ENCODE peak calls at places on chromosomes 11 and 22, in five cellular contexts. One of them, this sample, is unnamed.
A peak's percentile ranks its signal among the peaks of the same experiment; 100 is the strongest.

GRCh38 chr22:45478108-45478771 is 24.4 kb upstream of the FBLN1 start:
- DNase-seq in esophagus muscularis mucosa: no peak
- DNase-seq in H1: no peak
- DNase-seq in HepG2: peak; percentile 77
- DNase-seq in stomach: no peak
- DNase-seq in this sample: no peak

GRCh38 chr22:38751422-38752346 is 4.1 kb downstream of the SUN2 start:
- DNase-seq in esophagus muscularis mucosa: no peak
- DNase-seq in H1: no peak
- DNase-seq in HepG2: no peak
- DNase-seq in stomach: peak; percentile 63
- DNase-seq in this sample: no peak

GRCh38 chr22:37457093-37457893 is 28.9 kb downstream of the MFNG start:
- DNase-seq in esophagus muscularis mucosa: no peak
- DNase-seq in H1: peak; percentile 56
- DNase-seq in HepG2: peak; percentile 60
- DNase-seq in stomach: peak; percentile 89
- DNase-seq in this sample: no peak

GRCh38 chr11:70348608-70349007 is 49.7 kb upstream of the CTTN start:
- DNase-seq in esophagus muscularis mucosa: no peak
- DNase-seq in H1: no peak
- DNase-seq in HepG2: no peak
- DNase-seq in stomach: no peak
- DNase-seq in this sample: no peak

GRCh38 chr11:35324981-35325380 is 94.4 kb downstream of the SLC1A2 start:
- DNase-seq in esophagus muscularis mucosa: no peak
- DNase-seq in H1: no peak
- DNase-seq in HepG2: no peak
- DNase-seq in stomach: no peak
- DNase-seq in this sample: no peak

GRCh38 chr11:9138133-9138453 is 46.7 kb upstream of the SCUBE2 start:
- DNase-seq in esophagus muscularis mucosa: no peak
- DNase-seq in H1: no peak
- DNase-seq in HepG2: no peak
- DNase-seq in stomach: no peak
- DNase-seq in this sample: no peak

GRCh38 chr22:40065981-40066380 is 71.2 kb downstream of the FAM83F start:
- DNase-seq in esophagus muscularis mucosa: no peak
- DNase-seq in H1: no peak
- DNase-seq in HepG2: no peak
- DNase-seq in stomach: no peak
- DNase-seq in this sample: no peak

GRCh38 chr11:46285594-46286033 is 8.2 kb downstream of the CREB3L1 start:
- DNase-seq in esophagus muscularis mucosa: no peak
- DNase-seq in H1: no peak
- DNase-seq in HepG2: no peak
- DNase-seq in stomach: no peak
- DNase-seq in this sample: peak; percentile 84

DNA sequence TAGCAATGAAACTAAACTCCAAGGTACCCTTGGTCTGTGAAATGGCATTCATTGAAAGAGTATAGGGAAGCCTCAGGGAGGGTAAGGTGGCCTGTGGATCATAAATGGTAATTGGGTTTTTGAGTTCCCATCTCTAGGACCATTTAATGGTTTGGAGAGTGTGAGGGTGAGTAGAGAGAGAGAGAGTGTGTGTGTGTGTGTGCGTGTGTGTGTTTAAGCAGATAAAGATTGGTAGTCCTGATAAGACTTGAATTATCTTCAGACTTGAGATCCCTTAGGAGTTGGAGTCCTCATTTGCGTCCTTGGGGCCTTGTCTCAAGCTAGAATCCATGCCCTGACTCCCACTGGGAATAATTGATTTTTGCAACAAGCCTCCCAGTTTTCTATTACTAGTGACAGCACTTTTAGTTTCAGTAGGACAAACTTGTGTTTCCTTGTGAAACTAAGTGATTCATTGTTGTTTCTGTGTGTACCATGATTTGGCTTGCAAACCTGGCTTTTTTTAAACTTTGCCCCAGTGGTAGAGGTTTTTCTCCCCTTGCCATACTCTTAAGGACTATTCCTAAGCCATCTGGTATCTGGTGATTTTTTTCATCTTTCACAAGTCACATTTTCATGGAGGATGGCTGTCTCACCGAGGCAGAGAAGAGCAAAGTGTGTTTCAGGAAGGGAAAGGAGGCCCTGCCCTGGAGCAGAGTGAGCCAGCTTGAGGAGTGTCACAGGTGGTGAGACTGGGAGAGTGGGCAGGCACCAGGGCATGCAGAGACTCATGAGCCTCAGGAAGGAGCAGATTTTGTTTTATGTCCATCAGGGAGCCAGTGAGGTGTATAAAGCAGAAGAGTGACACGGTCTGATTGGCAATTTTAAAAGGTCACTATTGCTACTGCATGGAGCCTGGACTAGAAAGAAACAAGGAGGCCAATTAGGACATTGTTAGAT is 26.7 kb downstream of the ALKBH3 start:
- DNase-seq in esophagus muscularis mucosa: no peak
- DNase-seq in H1: no peak
- DNase-seq in HepG2: no peak
- DNase-seq in stomach: no peak
- DNase-seq in this sample: no peak
- TF ChIP-seq EP300 in esophagus muscularis mucosa: no peak
- TF ChIP-seq EP300 in H1: no peak
- TF ChIP-seq EP300 in HepG2: no peak
- TF ChIP-seq EP300 in stomach: no peak
- TF ChIP-seq EP300 in this sample: no peak

GRCh38 chr11:59173080-59173963 is 1.4 kb downstream of the DTX4 start:
- DNase-seq in esophagus muscularis mucosa: peak; percentile 90
- DNase-seq in H1: no peak
- DNase-seq in HepG2: peak; percentile 13
- DNase-seq in stomach: peak; percentile 35
- DNase-seq in this sample: no peak

GRCh38 chr11:59174664-59175033 is 2.7 kb downstream of the DTX4 start:
- DNase-seq in esophagus muscularis mucosa: no peak
- DNase-seq in H1: no peak
- DNase-seq in HepG2: peak; percentile 68
- DNase-seq in stomach: peak; percentile 43
- DNase-seq in this sample: no peak

GRCh38 chr11:59175104-59175503 is 3.2 kb downstream of the DTX4 start:
- DNase-seq in esophagus muscularis mucosa: peak; percentile 79
- DNase-seq in H1: no peak
- DNase-seq in HepG2: no peak
- DNase-seq in stomach: no peak
- DNase-seq in this sample: no peak

GRCh38 chr11:59172345-59173079 is 580 bp downstream of the DTX4 start:
- DNase-seq in esophagus muscularis mucosa: peak; percentile 86
- DNase-seq in H1: no peak
- DNase-seq in HepG2: peak; percentile 10
- DNase-seq in stomach: peak; percentile 29
- DNase-seq in this sample: no peak

DNA sequence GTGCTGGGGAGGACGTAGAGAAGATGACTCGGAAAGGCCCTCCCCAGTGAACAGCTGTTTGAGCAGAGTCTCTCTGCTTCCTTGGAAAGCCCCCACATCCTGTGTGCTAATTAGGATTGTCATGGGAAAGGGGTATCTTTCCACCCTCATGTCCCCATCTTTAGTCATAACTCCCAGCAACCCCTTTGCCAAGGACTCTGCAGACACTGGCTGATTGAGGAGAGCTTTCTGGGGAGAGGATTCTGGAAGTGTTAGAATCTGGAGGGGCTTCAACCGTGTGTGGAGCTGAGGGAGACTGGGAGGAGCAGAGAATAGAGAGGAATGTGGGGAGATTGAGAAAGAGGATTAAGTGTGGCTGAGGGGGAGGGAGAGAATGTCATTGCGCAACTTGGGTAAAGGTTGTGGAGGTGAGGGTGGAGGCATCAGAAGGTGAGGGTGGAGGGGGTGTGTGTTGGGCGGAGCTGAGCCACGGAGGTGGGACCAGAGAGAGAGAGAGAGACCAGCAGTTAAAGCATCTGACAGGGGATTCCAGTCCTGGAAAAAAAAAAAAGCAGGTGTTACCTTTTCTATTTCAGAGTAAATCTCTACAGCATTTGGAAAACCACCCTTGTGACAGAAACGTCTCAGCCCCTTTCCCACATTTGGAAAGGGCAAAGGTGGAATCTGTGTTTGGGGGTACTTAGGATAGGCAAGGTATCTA is 2.2 kb downstream of the DTX4 start:
- DNase-seq in esophagus muscularis mucosa: peak; percentile 83
- DNase-seq in H1: no peak
- DNase-seq in HepG2: peak; percentile 89
- DNase-seq in stomach: peak; percentile 73
- DNase-seq in this sample: peak; percentile 74
- H3K27ac ChIP-seq in esophagus muscularis mucosa: peak overlapping the region; percentile 74
- H3K27ac ChIP-seq in H1: no peak overlapping the region
- H3K27ac ChIP-seq in HepG2: peak overlapping the region; percentile 34
- H3K27ac ChIP-seq in stomach: peak overlapping the region; percentile 86
- H3K27ac ChIP-seq in this sample: peak overlapping the region; percentile 56

GRCh38 chr11:2377511-2378443 is 667 bp downstream of the CD81 start:
- DNase-seq in esophagus muscularis mucosa: no peak
- DNase-seq in H1: no peak
- DNase-seq in HepG2: no peak
- DNase-seq in stomach: peak; percentile 69
- DNase-seq in this sample: peak; percentile 88
- TF ChIP-seq POLR2AphosphoS5 in esophagus muscularis mucosa: peak; percentile 69
- TF ChIP-seq POLR2AphosphoS5 in H1: no peak
- TF ChIP-seq POLR2AphosphoS5 in HepG2: no peak
- TF ChIP-seq POLR2AphosphoS5 in stomach: no peak
- TF ChIP-seq POLR2AphosphoS5 in this sample: peak; percentile 54

GRCh38 chr22:42869463-42869862 is 12.4 kb upstream of the ARFGAP3 start:
- DNase-seq in esophagus muscularis mucosa: no peak
- DNase-seq in H1: no peak
- DNase-seq in HepG2: no peak
- DNase-seq in stomach: no peak
- DNase-seq in this sample: no peak

GRCh38 chr22:42871146-42872050 is 14.3 kb upstream of the ARFGAP3 start:
- DNase-seq in esophagus muscularis mucosa: no peak
- DNase-seq in H1: no peak
- DNase-seq in HepG2: no peak
- DNase-seq in stomach: no peak
- DNase-seq in this sample: no peak

GRCh38 chr22:42866100-42866499 is 9.0 kb upstream of the ARFGAP3 start:
- DNase-seq in esophagus muscularis mucosa: no peak
- DNase-seq in H1: no peak
- DNase-seq in HepG2: no peak
- DNase-seq in stomach: no peak
- DNase-seq in this sample: no peak

GRCh38 chr22:42869888-42870480 is 12.9 kb upstream of the ARFGAP3 start:
- DNase-seq in esophagus muscularis mucosa: no peak
- DNase-seq in H1: no peak
- DNase-seq in HepG2: no peak
- DNase-seq in stomach: no peak
- DNase-seq in this sample: no peak

DNA sequence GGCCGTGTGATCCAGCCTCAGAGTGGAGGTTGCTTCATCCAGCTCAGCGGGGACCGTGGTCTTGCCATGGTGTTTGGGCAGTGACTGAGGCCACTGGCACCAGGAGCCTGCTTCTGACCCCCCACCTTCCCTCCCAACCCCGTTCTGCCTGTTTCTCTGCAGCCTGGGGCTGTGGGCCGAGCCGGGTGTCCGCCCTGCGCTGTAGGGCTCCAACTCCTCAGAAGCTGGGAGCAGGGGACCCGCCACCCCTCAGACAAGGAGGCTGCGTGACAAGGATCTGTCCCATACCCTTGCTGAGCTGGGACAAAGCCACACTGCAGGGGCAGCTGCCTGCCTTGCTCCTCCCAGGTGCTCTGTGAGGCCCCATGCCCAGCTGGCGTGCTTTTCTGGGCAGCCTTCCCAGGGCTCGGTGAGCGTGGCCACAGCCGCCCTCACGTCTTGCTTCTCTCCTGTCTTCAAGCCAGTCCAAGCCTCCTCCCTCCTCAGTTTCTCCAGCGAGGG is 11.7 kb upstream of the ARFGAP3 start:
- DNase-seq in esophagus muscularis mucosa: no peak
- DNase-seq in H1: no peak
- DNase-seq in HepG2: no peak
- DNase-seq in stomach: peak; percentile 91
- DNase-seq in this sample: peak; percentile 90
- TF ChIP-seq EP300 in esophagus muscularis mucosa: no peak
- TF ChIP-seq EP300 in H1: no peak
- TF ChIP-seq EP300 in HepG2: no peak
- TF ChIP-seq EP300 in stomach: no peak
- TF ChIP-seq EP300 in this sample: no peak

DNA sequence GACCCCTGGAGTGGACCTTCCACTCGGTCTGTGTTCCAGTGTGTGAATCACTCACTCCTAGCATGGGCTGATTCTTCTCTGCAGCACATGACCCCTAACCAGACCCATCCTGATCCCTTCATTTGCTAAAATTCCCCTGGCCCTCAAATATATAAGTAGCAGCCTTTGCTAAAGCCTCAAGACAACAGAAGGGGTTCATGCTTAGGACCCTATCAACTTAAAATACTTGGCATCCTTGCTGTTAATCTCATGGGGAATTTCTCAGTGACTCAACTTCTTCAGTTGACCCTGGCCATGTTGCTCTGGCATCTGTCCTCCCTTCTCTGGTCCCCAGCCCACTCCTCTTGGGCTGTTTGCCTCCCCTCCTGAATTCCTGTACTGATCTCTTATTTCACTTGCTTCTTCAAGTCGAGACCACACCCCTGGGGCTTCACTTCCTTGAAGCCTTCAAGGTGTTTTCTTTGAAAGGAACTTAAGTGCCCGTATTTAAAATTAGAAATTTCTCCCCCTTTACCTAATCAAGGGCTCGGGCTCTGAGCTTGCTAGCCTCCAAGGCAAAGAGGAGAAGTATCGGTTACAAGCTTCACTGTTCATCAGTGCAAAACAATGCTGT is 23.6 kb downstream of the NNMT start:
- DNase-seq in esophagus muscularis mucosa: peak; percentile 84
- DNase-seq in H1: no peak
- DNase-seq in HepG2: no peak
- DNase-seq in stomach: no peak
- DNase-seq in this sample: no peak
- H3K27ac ChIP-seq in esophagus muscularis mucosa: no peak overlapping the region
- H3K27ac ChIP-seq in H1: no peak overlapping the region
- H3K27ac ChIP-seq in HepG2: no peak overlapping the region
- H3K27ac ChIP-seq in stomach: no peak overlapping the region
- H3K27ac ChIP-seq in this sample: no peak overlapping the region

This sample was measured in sigmoid colon.